ENCODE peak calls at places on chromosomes 5 and 9, in four cellular contexts. One of them, this sample, is unnamed.
A peak's percentile ranks its signal among the peaks of the same experiment; 100 is the strongest.

GRCh38 chr5:177426566-177427210 is at the start of gene GRK6:
- DNase-seq in WTC11: peak; percentile 44
- DNase-seq in GM12878: no peak
- DNase-seq in H1: no peak
- DNase-seq in this sample: no peak

GRCh38 chr5:111163000-111163399 is 61.2 kb upstream of the CAMK4 start:
- DNase-seq in WTC11: no peak
- DNase-seq in H1: no peak
- DNase-seq in GM12878: no peak
- DNase-seq in this sample: no peak

GRCh38 chr9:131578778-131579504 is 33.6 kb downstream of the PRRT1B start:
- DNase-seq in H1: no peak
- DNase-seq in WTC11: no peak
- DNase-seq in GM12878: peak; percentile 16
- DNase-seq in this sample: no peak

GRCh38 chr5:116297296-116297814 is 212.5 kb downstream of the COMMD10 start:
- DNase-seq in GM12878: no peak
- DNase-seq in H1: no peak
- DNase-seq in WTC11: no peak
- DNase-seq in this sample: no peak

GRCh38 chr9:78213696-78214095 is 22.2 kb upstream of the CEP78 start:
- DNase-seq in WTC11: no peak
- DNase-seq in H1: no peak
- DNase-seq in GM12878: no peak
- DNase-seq in this sample: peak; percentile 24

GRCh38 chr5:2549902-2550301 is 201.6 kb downstream of the IRX2 start:
- DNase-seq in WTC11: no peak
- DNase-seq in H1: no peak
- DNase-seq in GM12878: no peak
- DNase-seq in this sample: no peak

GRCh38 chr9:16526380-16526779 is 344.1 kb downstream of the BNC2 start:
- DNase-seq in WTC11: no peak
- DNase-seq in H1: no peak
- DNase-seq in GM12878: no peak
- DNase-seq in this sample: no peak

GRCh38 chr5:160693831-160694473 is 158.1 kb downstream of the ATP10B start:
- DNase-seq in H1: no peak
- DNase-seq in GM12878: no peak
- DNase-seq in WTC11: no peak
- DNase-seq in this sample: no peak

GRCh38 chr9:114339130-114339908 is 9.7 kb downstream of the ORM2 start:
- DNase-seq in GM12878: peak; percentile 46
- DNase-seq in WTC11: peak; percentile 70
- DNase-seq in H1: peak; percentile 38
- DNase-seq in this sample: peak; percentile 82

GRCh38 chr5:154860123-154860522 is 1.7 kb downstream of the CNOT8 start:
- DNase-seq in WTC11: no peak
- DNase-seq in H1: no peak
- DNase-seq in GM12878: no peak
- DNase-seq in this sample: no peak

GRCh38 chr5:43433381-43433780 is 21.2 kb upstream of the CCL28 start:
- DNase-seq in H1: no peak
- DNase-seq in GM12878: no peak
- DNase-seq in WTC11: no peak
- DNase-seq in this sample: no peak

GRCh38 chr5:139651863-139652787 is 4.0 kb downstream of the CXXC5 start:
- DNase-seq in WTC11: peak; percentile 92
- DNase-seq in GM12878: peak; percentile 85
- DNase-seq in H1: no peak
- DNase-seq in this sample: peak; percentile 59

GRCh38 chr5:142175039-142175438 is 66.5 kb downstream of the NDFIP1 start:
- DNase-seq in H1: no peak
- DNase-seq in GM12878: no peak
- DNase-seq in WTC11: peak; percentile 43
- DNase-seq in this sample: no peak

GRCh38 chr9:126440938-126441337 is 114.3 kb downstream of the MVB12B start:
- DNase-seq in WTC11: no peak
- DNase-seq in GM12878: no peak
- DNase-seq in H1: no peak
- DNase-seq in this sample: no peak

GRCh38 chr5:142303576-142303975 is 21.2 kb downstream of the SPRY4 start:
- DNase-seq in GM12878: no peak
- DNase-seq in H1: no peak
- DNase-seq in WTC11: no peak
- DNase-seq in this sample: no peak

GRCh38 chr9:107345327-107345726 is 62.2 kb downstream of the RAD23B start:
- DNase-seq in WTC11: no peak
- DNase-seq in GM12878: no peak
- DNase-seq in H1: no peak
- DNase-seq in this sample: no peak

GRCh38 chr5:135589152-135589551 is 10.4 kb upstream of the CXCL14 start:
- DNase-seq in H1: no peak
- DNase-seq in GM12878: no peak
- DNase-seq in WTC11: no peak
- DNase-seq in this sample: no peak

GRCh38 chr9:92359380-92360007 is 33.7 kb downstream of the CENPP start:
- DNase-seq in H1: no peak
- DNase-seq in WTC11: no peak
- DNase-seq in GM12878: no peak
- DNase-seq in this sample: no peak

DNA sequence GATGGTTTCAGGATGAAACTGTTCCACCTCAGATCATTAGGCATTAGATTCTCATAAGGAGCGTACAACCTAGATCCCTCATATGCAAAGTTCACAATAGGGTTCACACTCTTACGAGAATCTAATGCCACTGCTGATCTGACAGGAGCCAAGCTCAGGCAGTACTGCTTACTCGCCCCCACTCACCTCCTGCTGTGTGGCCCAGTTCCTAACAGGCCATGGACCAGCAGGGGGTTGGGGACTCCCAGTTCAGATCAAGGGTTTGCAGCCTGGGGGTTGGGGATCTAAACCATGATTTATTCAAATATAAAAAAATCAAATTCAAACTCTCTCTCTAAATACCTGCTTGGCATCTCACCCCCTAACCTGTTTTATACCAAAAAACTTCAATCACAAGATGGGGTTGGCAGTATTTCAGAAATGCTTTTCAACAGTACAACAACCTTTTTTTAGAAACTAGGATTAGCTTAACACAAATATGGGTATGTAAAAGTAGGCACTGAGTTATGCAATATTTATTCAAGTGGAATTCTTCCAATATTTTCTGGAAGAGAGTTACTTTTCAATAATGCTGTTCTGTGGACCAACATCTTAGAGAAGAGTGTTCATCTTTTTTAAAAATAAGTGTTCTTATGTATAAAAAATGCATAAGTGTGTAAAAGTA is 30.1 kb upstream of the SLC12A2 start:
- DNase-seq in GM12878: no peak
- DNase-seq in H1: no peak
- DNase-seq in WTC11: no peak
- DNase-seq in this sample: no peak
- TF ChIP-seq SP1 in GM12878: no peak
- TF ChIP-seq SP1 in H1: no peak
- TF ChIP-seq SP1 in WTC11: no peak
- TF ChIP-seq SP1 in this sample: no peak

GRCh38 chr9:123749580-123750202 is 180.2 kb downstream of the DENND1A start:
- DNase-seq in H1: no peak
- DNase-seq in GM12878: peak; percentile 40
- DNase-seq in WTC11: no peak
- DNase-seq in this sample: peak; percentile 18
- TF ChIP-seq SP1 in H1: no peak
- TF ChIP-seq SP1 in GM12878: no peak
- TF ChIP-seq SP1 in WTC11: no peak
- TF ChIP-seq SP1 in this sample: no peak

DNA sequence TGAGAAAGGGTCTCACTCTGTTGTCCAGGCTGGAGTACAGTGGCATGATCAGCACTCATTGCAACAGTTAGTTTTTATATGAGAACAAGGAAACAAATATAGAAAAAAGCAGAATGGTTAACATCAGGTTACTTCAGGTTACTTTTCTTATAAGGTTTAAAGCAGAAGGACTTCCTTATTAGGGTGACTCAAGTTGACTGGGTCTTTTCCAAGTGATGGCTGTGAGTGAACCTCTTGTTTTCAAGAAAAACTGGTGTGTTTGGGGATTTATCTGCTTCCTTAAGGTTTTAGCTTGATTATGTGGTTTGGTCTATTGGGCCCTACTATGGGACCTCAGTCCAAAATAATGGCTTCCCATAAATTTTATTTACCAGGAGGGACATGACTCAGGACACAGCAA is 99.2 kb downstream of the ARRDC3 start:
- DNase-seq in WTC11: no peak
- DNase-seq in H1: no peak
- DNase-seq in GM12878: no peak
- DNase-seq in this sample: no peak
- TF ChIP-seq SP1 in WTC11: no peak
- TF ChIP-seq SP1 in H1: no peak
- TF ChIP-seq SP1 in GM12878: no peak
- TF ChIP-seq SP1 in this sample: no peak

GRCh38 chr9:124355032-124355940 is 60.0 kb downstream of the PSMB7 start:
- DNase-seq in WTC11: no peak
- DNase-seq in GM12878: no peak
- DNase-seq in H1: no peak
- DNase-seq in this sample: no peak
- TF ChIP-seq SP1 in WTC11: no peak
- TF ChIP-seq SP1 in GM12878: no peak
- TF ChIP-seq SP1 in H1: no peak
- TF ChIP-seq SP1 in this sample: no peak

DNA sequence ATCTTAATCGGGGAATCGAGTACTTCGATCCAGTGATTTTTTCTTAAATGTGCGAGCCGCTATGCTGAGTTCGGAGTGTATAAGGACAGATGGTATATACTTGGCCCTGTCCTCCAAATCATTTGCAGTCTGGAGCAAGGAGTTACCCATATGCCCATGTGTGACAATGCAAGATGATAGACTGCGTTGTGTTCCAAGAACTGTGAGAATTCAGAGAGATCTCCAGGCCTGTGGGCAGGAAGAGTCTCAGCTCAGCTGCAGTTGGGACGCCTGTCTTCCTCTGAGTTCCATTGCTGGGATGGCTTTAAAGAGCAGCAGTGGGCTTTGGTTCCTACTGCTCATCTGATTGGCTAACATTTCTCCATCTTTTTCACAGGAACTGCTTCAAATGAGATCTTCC is 106.6 kb downstream of the ADAMTS16 start:
- DNase-seq in WTC11: no peak
- DNase-seq in H1: no peak
- DNase-seq in GM12878: no peak
- DNase-seq in this sample: no peak
- TF ChIP-seq SP1 in WTC11: no peak
- TF ChIP-seq SP1 in H1: no peak
- TF ChIP-seq SP1 in GM12878: no peak
- TF ChIP-seq SP1 in this sample: no peak